ENCODE peak calls at places on chromosomes 12 and 14, in four cellular contexts. V is stomach; I is pancreas; S is effector CD4-positive, alpha-beta T cell. C is an unnamed sample.

GRCh38 chr12:95805864-95806669 is 15.5 kb upstream of the NTN4 start:
- DNase-seq in I (no peak), V (no peak), S (no peak), C (no peak)

GRCh38 chr14:91164676-91165075 is 50.8 kb downstream of the DGLUCY start:
- DNase-seq in S (no peak), I (peak), V (peak), C (peak)

GRCh38 chr12:99529966-99530365 is 117.6 kb upstream of the GARIN6 start:
- DNase-seq in I (no peak), V (no peak), S (no peak), C (no peak)

GRCh38 chr12:118842753-118843335 is 138.5 kb upstream of the SRRM4 start:
- DNase-seq in S (no peak), I (no peak), V (no peak), C (no peak)

GRCh38 chr12:4383304-4383865 is 3.9 kb upstream of the FGF23 start:
- DNase-seq in S (no peak), I (no peak), V (no peak), C (no peak)

GRCh38 chr12:52132754-52133161 is 53.3 kb downstream of the SMIM41 start:
- DNase-seq in I (no peak), S (no peak), V (no peak), C (no peak)

GRCh38 chr14:95875831-95876768 is 532 bp upstream of the TUNAR start:
- DNase-seq in S (no peak), V (no peak), I (no peak), C (no peak)

GRCh38 chr12:75196865-75197264 is 12.8 kb downstream of the KCNC2 start:
- DNase-seq in V (no peak), I (no peak), S (no peak), C (no peak)

GRCh38 chr12:60174914-60175313 is 579.1 kb downstream of the SLC16A7 start:
- DNase-seq in I (no peak), S (no peak), V (no peak), C (no peak)

GRCh38 chr14:62778847-62779246 is 266.4 kb downstream of the KCNH5 start:
- DNase-seq in V (no peak), S (no peak), I (no peak), C (no peak)

GRCh38 chr14:91299483-91300115 is 55.1 kb upstream of the GPR68 start:
- DNase-seq in I (no peak), S (no peak), V (no peak), C (no peak)

GRCh38 chr14:73209943-73210342 is 27.4 kb upstream of the PAPLN start:
- DNase-seq in V (no peak), I (no peak), S (no peak), C (no peak)

GRCh38 chr12:126676426-126676825 is 1590.5 kb upstream of the TMEM132C start:
- DNase-seq in S (no peak), V (no peak), I (no peak), C (no peak)

GRCh38 chr12:6332459-6332858 is 9.4 kb downstream of the TNFRSF1A start:
- DNase-seq in V (no peak), I (no peak), S (no peak), C (no peak)

GRCh38 chr14:105090493-105091334 is 25.5 kb upstream of the GPR132 start:
- DNase-seq in I (peak), S (peak), V (peak), C (peak)

GRCh38 chr12:92470608-92471021 is 232.2 kb upstream of the PLEKHG7 start:
- DNase-seq in V (no peak), S (no peak), I (no peak), C (no peak)

GRCh38 chr14:65206448-65207096 is 104.3 kb upstream of the MAX start:
- DNase-seq in S (no peak), I (no peak), V (no peak), C (no peak)

GRCh38 chr14:101183376-101184103 is 280.0 kb upstream of the RTL1 start:
- DNase-seq in V (peak), S (no peak), I (no peak), C (no peak)

GRCh38 chr12:76883151-76883550 is 4.3 kb upstream of the CSRP2 start:
- DNase-seq in V (no peak), S (no peak), I (no peak), C (peak)

GRCh38 chr14:24365600-24366374 is 2.2 kb upstream of the NFATC4 start:
- DNase-seq in I (peak), S (peak), V (peak), C (peak)

GRCh38 chr12:17618831-17619230 is 471.2 kb downstream of the RERGL start:
- DNase-seq in S (no peak), I (no peak), V (no peak), C (no peak)

GRCh38 chr14:105710119-105711057 is 184.0 kb downstream of the TMEM121 start:
- DNase-seq in S (no peak), I (no peak), V (no peak), C (no peak)

C was measured in thyroid gland.